ENCODE peak calls at places on chromosomes 2 and 18, in five cellular contexts. One of them, this sample, is unnamed.
A peak's percentile ranks its signal among the peaks of the same experiment; 100 is the strongest.

GRCh38 chr2:202870431-202871160 is 970 bp downstream of the ICA1L start:
- DNase-seq in H9: peak; percentile 92
- DNase-seq in mesendoderm: peak; percentile 90
- DNase-seq in IMR-90: peak; percentile 36
- DNase-seq in neuronal stem cell: peak; percentile 35
- DNase-seq in this sample: peak; percentile 70

GRCh38 chr18:23519725-23520124 is 16.4 kb downstream of the RMC1 start:
- DNase-seq in H9: no peak
- DNase-seq in mesendoderm: peak; percentile 28
- DNase-seq in IMR-90: peak; percentile 15
- DNase-seq in neuronal stem cell: no peak
- DNase-seq in this sample: peak; percentile 48

GRCh38 chr18:31591628-31592027 is at the start of gene TTR:
- DNase-seq in H9: no peak
- DNase-seq in mesendoderm: no peak
- DNase-seq in IMR-90: no peak
- DNase-seq in neuronal stem cell: no peak
- DNase-seq in this sample: no peak

GRCh38 chr2:45024600-45025291 is 15.5 kb upstream of the SIX2 start:
- DNase-seq in H9: no peak
- DNase-seq in mesendoderm: peak; percentile 73
- DNase-seq in IMR-90: peak; percentile 53
- DNase-seq in neuronal stem cell: no peak
- DNase-seq in this sample: peak; percentile 61

GRCh38 chr2:159902722-159903121 is 104.7 kb upstream of the CD302 start:
- DNase-seq in H9: no peak
- DNase-seq in mesendoderm: no peak
- DNase-seq in IMR-90: no peak
- DNase-seq in neuronal stem cell: no peak
- DNase-seq in this sample: no peak

GRCh38 chr2:27860111-27860510 is 30.1 kb downstream of the RBKS start:
- DNase-seq in H9: no peak
- DNase-seq in mesendoderm: no peak
- DNase-seq in IMR-90: peak; percentile 90
- DNase-seq in neuronal stem cell: no peak
- DNase-seq in this sample: peak; percentile 73

GRCh38 chr2:227347117-227347516 is 22.1 kb downstream of the MFF start:
- DNase-seq in H9: peak; percentile 37
- DNase-seq in mesendoderm: peak; percentile 62
- DNase-seq in IMR-90: no peak
- DNase-seq in neuronal stem cell: no peak
- DNase-seq in this sample: no peak

GRCh38 chr2:70344195-70344594 is 42.3 kb upstream of the FAM136A start:
- DNase-seq in H9: no peak
- DNase-seq in mesendoderm: no peak
- DNase-seq in IMR-90: peak; percentile 9
- DNase-seq in neuronal stem cell: no peak
- DNase-seq in this sample: no peak

GRCh38 chr18:58562999-58563667 is 65.8 kb downstream of the ALPK2 start:
- DNase-seq in H9: no peak
- DNase-seq in mesendoderm: no peak
- DNase-seq in IMR-90: no peak
- DNase-seq in neuronal stem cell: no peak
- DNase-seq in this sample: no peak

DNA sequence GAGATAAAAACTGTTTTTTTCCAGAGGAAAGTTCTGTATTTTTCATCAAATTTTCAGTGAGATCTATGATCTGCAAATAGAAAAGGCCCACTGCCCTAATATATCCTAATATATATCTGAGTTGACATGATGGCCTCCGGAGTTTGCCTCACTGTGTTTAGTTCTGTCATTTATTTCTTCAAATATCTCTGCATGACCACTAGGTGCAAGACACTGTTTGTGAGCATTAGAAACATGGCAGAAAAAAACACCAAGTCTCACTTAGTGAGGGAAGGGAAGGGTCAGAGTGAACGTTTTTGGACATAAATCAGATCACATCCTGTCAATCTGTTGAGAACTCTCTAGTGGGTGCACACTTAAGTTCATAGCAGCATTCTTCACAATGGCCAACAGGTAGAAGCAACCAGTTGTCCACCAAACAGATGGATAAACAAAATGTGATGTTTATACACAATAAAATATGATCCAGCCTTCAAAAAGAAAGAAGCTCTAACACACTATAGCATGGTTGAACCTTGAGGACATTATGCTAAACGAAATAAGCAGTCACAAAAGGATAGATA is 53.4 kb downstream of the SPIRE1 start:
- DNase-seq in H9: no peak
- DNase-seq in mesendoderm: no peak
- DNase-seq in IMR-90: no peak
- DNase-seq in neuronal stem cell: no peak
- DNase-seq in this sample: no peak
- H3K18ac ChIP-seq in H9: no peak overlapping the region
- H3K18ac ChIP-seq in mesendoderm: no peak overlapping the region
- H3K18ac ChIP-seq in IMR-90: peak overlapping the region; percentile 12
- H3K18ac ChIP-seq in neuronal stem cell: no peak overlapping the region
- H3K18ac ChIP-seq in this sample: no peak overlapping the region

DNA sequence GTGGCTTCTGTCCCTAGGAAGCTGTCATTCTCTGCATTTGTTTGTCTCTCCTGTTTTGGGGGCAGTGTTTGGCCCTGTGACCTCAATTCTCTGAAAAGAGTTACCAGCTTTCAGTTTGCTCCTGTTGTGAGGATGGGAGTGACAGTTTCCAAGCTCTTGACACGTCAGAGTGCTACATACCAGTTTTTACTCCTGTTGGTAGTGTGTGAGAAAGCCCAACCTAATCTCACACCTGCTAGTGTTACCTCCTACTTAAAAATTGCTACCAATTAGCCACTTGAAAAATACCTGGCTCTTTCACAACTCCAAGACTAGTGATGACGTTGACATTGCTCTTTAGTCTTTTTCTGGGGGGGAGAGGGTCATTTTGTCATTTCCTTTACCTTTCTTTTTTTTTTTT is 14.1 kb downstream of the SKA1 start:
- DNase-seq in H9: no peak
- DNase-seq in mesendoderm: no peak
- DNase-seq in IMR-90: no peak
- DNase-seq in neuronal stem cell: no peak
- DNase-seq in this sample: no peak
- H2AK5ac ChIP-seq in H9: no peak overlapping the region
- H2AK5ac ChIP-seq in mesendoderm: no peak overlapping the region
- H2AK5ac ChIP-seq in IMR-90: no peak overlapping the region
- H2AK5ac ChIP-seq in neuronal stem cell: no peak overlapping the region
- H2AK5ac ChIP-seq in this sample: no peak overlapping the region

GRCh38 chr2:146916914-146917313 is 927.9 kb upstream of the ACVR2A start:
- DNase-seq in H9: no peak
- DNase-seq in mesendoderm: no peak
- DNase-seq in IMR-90: no peak
- DNase-seq in neuronal stem cell: no peak
- DNase-seq in this sample: no peak
- H2BK120ac ChIP-seq in H9: no peak overlapping the region
- H2BK120ac ChIP-seq in mesendoderm: no peak overlapping the region
- H2BK120ac ChIP-seq in IMR-90: no peak overlapping the region
- H2BK120ac ChIP-seq in neuronal stem cell: no peak overlapping the region
- H2BK120ac ChIP-seq in this sample: no peak overlapping the region

GRCh38 chr2:101779190-101779589 is 81.7 kb downstream of the MAP4K4 start:
- DNase-seq in H9: no peak
- DNase-seq in mesendoderm: no peak
- DNase-seq in IMR-90: no peak
- DNase-seq in neuronal stem cell: no peak
- DNase-seq in this sample: no peak

GRCh38 chr2:101781730-101782426 is 84.4 kb downstream of the MAP4K4 start:
- DNase-seq in H9: no peak
- DNase-seq in mesendoderm: no peak
- DNase-seq in IMR-90: no peak
- DNase-seq in neuronal stem cell: no peak
- DNase-seq in this sample: no peak

GRCh38 chr2:101779652-101780051 is 82.1 kb downstream of the MAP4K4 start:
- DNase-seq in H9: no peak
- DNase-seq in mesendoderm: no peak
- DNase-seq in IMR-90: no peak
- DNase-seq in neuronal stem cell: no peak
- DNase-seq in this sample: no peak

GRCh38 chr2:101781326-101781725 is 83.8 kb downstream of the MAP4K4 start:
- DNase-seq in H9: no peak
- DNase-seq in mesendoderm: no peak
- DNase-seq in IMR-90: no peak
- DNase-seq in neuronal stem cell: no peak
- DNase-seq in this sample: no peak

DNA sequence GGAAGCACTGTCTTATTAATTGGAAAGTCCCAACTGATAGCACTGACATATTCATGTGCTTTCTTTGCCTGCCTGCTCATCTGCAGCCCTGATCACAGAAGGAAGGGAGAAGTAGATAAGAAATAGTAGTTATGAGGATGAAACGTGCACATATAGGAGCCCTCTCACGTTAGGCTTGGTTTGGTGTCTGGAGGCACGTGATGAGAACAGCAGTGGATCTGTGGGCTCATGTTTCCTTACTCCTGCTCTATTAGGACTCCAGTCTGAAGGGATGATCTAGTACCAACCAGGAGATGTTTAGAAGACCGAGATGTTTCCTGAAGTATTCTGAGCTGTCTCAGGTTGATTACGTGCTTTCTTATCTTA is 84.9 kb downstream of the MAP4K4 start:
- DNase-seq in H9: no peak
- DNase-seq in mesendoderm: no peak
- DNase-seq in IMR-90: no peak
- DNase-seq in neuronal stem cell: no peak
- DNase-seq in this sample: no peak
- H3K18ac ChIP-seq in H9: no peak overlapping the region
- H3K18ac ChIP-seq in mesendoderm: no peak overlapping the region
- H3K18ac ChIP-seq in IMR-90: no peak overlapping the region
- H3K18ac ChIP-seq in neuronal stem cell: no peak overlapping the region
- H3K18ac ChIP-seq in this sample: no peak overlapping the region

GRCh38 chr2:147554708-147555107 is 290.1 kb upstream of the ACVR2A start:
- DNase-seq in H9: no peak
- DNase-seq in mesendoderm: no peak
- DNase-seq in IMR-90: no peak
- DNase-seq in neuronal stem cell: no peak
- DNase-seq in this sample: no peak
- H2AK5ac ChIP-seq in H9: no peak overlapping the region
- H2AK5ac ChIP-seq in mesendoderm: no peak overlapping the region
- H2AK5ac ChIP-seq in IMR-90: no peak overlapping the region
- H2AK5ac ChIP-seq in neuronal stem cell: no peak overlapping the region
- H2AK5ac ChIP-seq in this sample: no peak overlapping the region

DNA sequence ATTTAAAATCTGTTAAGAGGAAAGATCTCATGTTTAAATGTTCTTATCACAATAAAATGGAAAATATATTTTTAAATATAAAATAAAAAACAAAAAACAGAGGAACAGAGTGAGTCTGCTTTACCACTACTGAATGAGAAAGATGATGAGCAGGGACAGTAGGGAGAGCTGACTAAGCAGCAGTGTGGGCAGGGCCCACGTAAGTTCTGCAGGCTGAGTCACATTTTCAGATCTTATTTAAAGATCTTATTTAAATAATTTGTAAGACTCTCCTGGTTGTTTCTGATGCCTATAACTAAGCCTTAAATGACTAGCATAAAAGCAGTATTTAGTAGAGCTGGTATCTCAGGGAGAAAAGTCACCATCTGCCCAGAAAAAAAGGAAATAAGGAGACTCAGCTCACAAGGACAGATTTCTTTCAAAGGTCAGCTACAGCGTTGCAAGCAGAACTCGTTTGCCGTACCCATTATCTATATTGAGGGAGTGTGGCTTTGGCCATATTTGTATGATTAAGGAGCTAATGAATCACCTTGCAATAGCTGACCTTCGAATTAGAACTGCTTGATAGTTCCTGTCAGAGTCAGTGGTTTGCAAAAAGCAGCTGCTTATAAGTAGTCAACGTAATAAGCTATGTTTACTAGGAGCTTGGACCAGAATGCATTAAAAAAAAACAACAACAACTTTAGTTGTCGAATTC is 322.1 kb upstream of the CHAC2 start:
- DNase-seq in H9: no peak
- DNase-seq in mesendoderm: no peak
- DNase-seq in IMR-90: peak; percentile 74
- DNase-seq in neuronal stem cell: no peak
- DNase-seq in this sample: peak; percentile 32
- H2BK120ac ChIP-seq in H9: no peak overlapping the region
- H2BK120ac ChIP-seq in mesendoderm: no peak overlapping the region
- H2BK120ac ChIP-seq in IMR-90: no peak overlapping the region
- H2BK120ac ChIP-seq in neuronal stem cell: no peak overlapping the region
- H2BK120ac ChIP-seq in this sample: no peak overlapping the region

DNA sequence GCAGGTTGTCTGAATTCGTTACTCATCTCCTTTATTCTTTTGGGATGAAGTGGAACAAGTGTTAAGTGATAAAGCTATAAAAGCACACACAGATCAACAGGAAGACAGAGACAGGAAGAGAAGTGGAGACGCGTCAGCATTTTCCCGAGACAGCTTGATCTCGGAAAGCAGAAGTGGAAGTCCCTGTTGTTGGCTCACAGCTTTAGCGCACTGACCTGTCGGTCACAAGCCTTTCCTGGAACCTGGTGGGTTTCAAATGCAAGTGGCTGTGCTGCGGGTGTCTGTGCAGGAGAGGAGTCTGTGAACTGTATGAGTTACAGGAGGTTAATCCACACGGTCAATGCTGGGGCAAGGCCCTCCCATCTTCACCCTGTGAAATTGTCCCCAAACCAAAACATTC is 116.6 kb upstream of the PELI1 start:
- DNase-seq in H9: no peak
- DNase-seq in mesendoderm: no peak
- DNase-seq in IMR-90: no peak
- DNase-seq in neuronal stem cell: no peak
- DNase-seq in this sample: peak; percentile 51
- H3K18ac ChIP-seq in H9: no peak overlapping the region
- H3K18ac ChIP-seq in mesendoderm: no peak overlapping the region
- H3K18ac ChIP-seq in IMR-90: no peak overlapping the region
- H3K18ac ChIP-seq in neuronal stem cell: no peak overlapping the region
- H3K18ac ChIP-seq in this sample: peak overlapping the region; percentile 84

GRCh38 chr2:5064687-5065086 is 627.5 kb upstream of the SOX11 start:
- DNase-seq in H9: peak; percentile 42
- DNase-seq in mesendoderm: peak; percentile 63
- DNase-seq in IMR-90: no peak
- DNase-seq in neuronal stem cell: no peak
- DNase-seq in this sample: no peak

GRCh38 chr2:5070257-5070656 is 621.9 kb upstream of the SOX11 start:
- DNase-seq in H9: no peak
- DNase-seq in mesendoderm: peak; percentile 78
- DNase-seq in IMR-90: no peak
- DNase-seq in neuronal stem cell: no peak
- DNase-seq in this sample: no peak

GRCh38 chr2:5067816-5068215 is 624.4 kb upstream of the SOX11 start:
- DNase-seq in H9: no peak
- DNase-seq in mesendoderm: no peak
- DNase-seq in IMR-90: no peak
- DNase-seq in neuronal stem cell: no peak
- DNase-seq in this sample: no peak
- H2AK5ac ChIP-seq in H9: no peak overlapping the region
- H2AK5ac ChIP-seq in mesendoderm: peak overlapping the region; percentile 41
- H2AK5ac ChIP-seq in IMR-90: no peak overlapping the region
- H2AK5ac ChIP-seq in neuronal stem cell: no peak overlapping the region
- H2AK5ac ChIP-seq in this sample: no peak overlapping the region

This sample was measured in mesenchymal stem cell.